ENCODE peak calls at places on chromosomes 2 and 18, in six cellular contexts. Y, F, R, T, C and W are unnamed samples.

GRCh38 chr18:54742654-54743053 is 85.6 kb upstream of the RAB27B start:
- DNase-seq in Y (peak), F (no peak), R (no peak), T (peak), C (peak), W (peak)

GRCh38 chr2:236137066-236137465 is 31.1 kb downstream of the GBX2 start:
- DNase-seq in Y (no peak), F (no peak), R (no peak), T (no peak), C (no peak), W (no peak)

GRCh38 chr2:217979151-217979811 is 23.5 kb downstream of the TNS1 start:
- DNase-seq in Y (peak), F (no peak), R (no peak), T (peak), C (peak), W (no peak)

GRCh38 chr2:9335322-9335754 is 88.0 kb downstream of the ITGB1BP1 start:
- DNase-seq in Y (no peak), F (no peak), R (no peak), T (no peak), C (no peak), W (no peak)

GRCh38 chr2:170026361-170026760 is 151.6 kb upstream of the MYO3B start:
- DNase-seq in Y (no peak), F (no peak), R (no peak), T (no peak), C (no peak), W (no peak)

GRCh38 chr2:218428846-218429558 is 10.1 kb downstream of the VIL1 start:
- DNase-seq in Y (no peak), F (no peak), R (no peak), T (no peak), C (no peak), W (no peak)

GRCh38 chr18:9951022-9951859 is 37.4 kb downstream of the VAPA start:
- DNase-seq in Y (peak), F (no peak), R (no peak), T (peak), C (no peak), W (no peak)

GRCh38 chr2:191857406-191857805 is 10.5 kb upstream of the CAVIN2 start:
- DNase-seq in Y (peak), F (no peak), R (no peak), T (peak), C (no peak), W (no peak)

GRCh38 chr2:84942964-84943421 is 28.0 kb upstream of the KCMF1 start:
- DNase-seq in Y (no peak), F (no peak), R (no peak), T (no peak), C (no peak), W (no peak)

GRCh38 chr2:50820176-50820575 is 211.8 kb downstream of the NRXN1 start:
- DNase-seq in Y (no peak), F (no peak), R (no peak), T (no peak), C (no peak), W (no peak)

GRCh38 chr2:186691231-186691630 is 2.6 kb upstream of the FAM171B start:
- DNase-seq in Y (no peak), F (no peak), R (no peak), T (no peak), C (no peak), W (no peak)

GRCh38 chr2:30505500-30506180 is 58.6 kb downstream of the LCLAT1 start:
- DNase-seq in Y (no peak), F (no peak), R (no peak), T (no peak), C (no peak), W (no peak)

DNA sequence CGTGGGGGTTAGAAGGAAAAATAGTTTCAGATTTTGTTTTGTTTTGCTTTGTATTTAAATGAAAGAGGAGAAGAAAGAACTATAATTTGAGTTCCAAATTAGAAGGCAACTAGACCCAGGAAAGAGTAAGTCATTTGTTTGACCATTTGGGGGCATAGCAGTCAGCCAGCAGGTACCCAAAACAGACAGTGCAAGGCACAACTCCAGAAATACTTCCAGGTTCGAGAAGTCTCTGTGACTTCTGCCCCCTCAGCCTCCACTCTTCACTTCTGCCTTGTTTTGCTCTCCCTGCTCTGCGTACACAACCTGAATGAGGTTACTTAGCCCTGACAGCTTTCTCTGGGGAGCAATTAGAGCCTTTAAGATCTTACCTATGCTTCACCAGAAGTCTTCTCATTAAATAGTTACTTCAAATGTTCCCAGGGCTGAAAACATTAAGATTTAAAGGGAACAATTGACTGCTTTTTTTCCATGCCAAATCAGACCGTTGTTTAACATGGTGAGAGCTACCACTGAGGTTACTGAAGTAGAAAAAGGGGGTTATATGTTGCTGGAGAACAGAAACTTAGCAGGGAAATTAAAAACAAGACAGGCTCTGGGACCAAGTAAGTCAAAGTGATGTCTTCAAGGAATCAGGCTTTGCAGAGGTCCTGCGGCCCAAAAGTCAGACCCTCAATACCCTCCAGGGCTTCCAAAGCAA is 216.9 kb downstream of the BCL11A start:
- DNase-seq in Y (no peak), F (no peak), R (no peak), T (no peak), C (no peak), W (no peak)
- TF ChIP-seq CTCF in Y (no peak), F (no peak), R (no peak), T (no peak), C (no peak), W (no peak)

DNA sequence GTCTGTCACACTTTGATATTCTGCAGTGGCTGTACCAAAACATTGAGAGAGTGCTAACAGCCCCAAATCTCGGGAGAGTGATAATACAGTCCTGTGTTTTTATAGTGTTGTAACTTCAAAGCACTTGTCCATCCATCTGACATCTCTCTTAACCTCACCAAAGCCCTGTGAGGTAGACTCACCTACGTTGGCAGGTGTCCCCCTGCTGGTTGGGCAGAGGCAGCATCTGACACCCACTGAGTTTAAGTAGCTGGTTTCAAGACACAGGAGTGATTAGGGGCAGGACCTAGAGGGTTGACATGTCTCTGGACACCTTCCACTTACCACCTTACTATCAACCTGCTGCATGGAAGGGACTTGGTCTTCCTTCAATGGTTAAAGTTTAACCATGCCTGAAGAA is 22.9 kb downstream of the COLEC12 start:
- DNase-seq in Y (no peak), F (no peak), R (no peak), T (no peak), C (no peak), W (no peak)
- TF ChIP-seq CTCF in Y (no peak), F (peak), R (no peak), T (peak), C (no peak), W (no peak)

DNA sequence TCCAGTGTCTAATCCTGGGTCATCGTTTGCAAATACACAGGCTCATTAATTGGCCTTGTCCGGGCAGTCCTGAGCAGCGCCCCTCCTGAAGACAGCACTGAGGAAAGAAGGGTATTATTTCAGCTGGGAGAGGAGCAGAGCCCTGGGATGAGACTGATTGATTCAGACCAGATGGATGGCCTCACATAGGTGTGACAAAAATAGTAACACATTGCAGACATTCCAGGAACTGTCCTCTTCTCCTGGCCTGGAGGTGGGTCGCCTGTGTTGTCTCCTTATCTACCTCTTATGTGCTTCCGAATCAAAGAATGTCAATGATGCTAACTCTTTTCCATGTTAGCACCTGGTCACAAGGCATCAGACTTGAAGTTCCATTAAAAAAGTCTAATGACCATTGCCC is 45.9 kb downstream of the ZEB2 start:
- DNase-seq in Y (no peak), F (no peak), R (no peak), T (no peak), C (no peak), W (no peak)
- TF ChIP-seq CTCF in Y (no peak), F (no peak), R (no peak), T (no peak), C (no peak), W (no peak)

GRCh38 chr2:105403785-105404698 is 5.2 kb upstream of the FHL2 start:
- DNase-seq in Y (peak), F (no peak), R (no peak), T (peak), C (no peak), W (no peak)
- TF ChIP-seq CTCF in Y (peak), F (no peak), R (no peak), T (peak), C (no peak), W (no peak)